ENCODE peak calls at places on chromosomes 3 and 15, in six cellular contexts. R is NCI-H1436; X is psoas muscle; I is uterus; L is AG09309; P is activated CD8-positive, alpha-beta T cell treated with anti-CD3 and anti-CD28 coated beads for 36 hours. A is an unnamed sample.

GRCh38 chr3:194220776-194221735 is 85.1 kb downstream of the HES1 start:
- DNase-seq in R (no peak), X (no peak), I (no peak), L (no peak), P (no peak), A (peak; percentile 36)

GRCh38 chr15:66834863-66835557 is 133.0 kb downstream of the SMAD6 start:
- DNase-seq in R (no peak), X (no peak), I (no peak), L (no peak), P (no peak), A (no peak)

GRCh38 chr3:185583925-185584324 is 2.2 kb upstream of the SENP2 start:
- DNase-seq in R (no peak), X (no peak), I (no peak), L (no peak), P (no peak), A (no peak)

GRCh38 chr3:149277338-149277813 is 55.7 kb upstream of the CP start:
- DNase-seq in R (no peak), X (no peak), I (no peak), L (peak; percentile 31), P (no peak), A (peak; percentile 80)

GRCh38 chr3:97264180-97264579 is 449.8 kb downstream of the EPHA6 start:
- DNase-seq in R (no peak), X (no peak), I (no peak), L (no peak), P (no peak), A (no peak)

GRCh38 chr3:99407257-99407656 is 231.1 kb upstream of the COL8A1 start:
- DNase-seq in R (no peak), X (no peak), I (no peak), L (no peak), P (no peak), A (peak; percentile 35)

GRCh38 chr3:100600181-100601042 is 9.0 kb upstream of the ADGRG7 start:
- DNase-seq in R (peak; percentile 17), X (no peak), I (no peak), L (no peak), P (peak; percentile 18), A (no peak)

GRCh38 chr3:177284383-177284881 is 87.2 kb upstream of the TBL1XR1 start:
- DNase-seq in R (peak; percentile 48), X (peak; percentile 61), I (peak; percentile 55), L (no peak), P (peak; percentile 79), A (peak; percentile 80)